ENCODE peak calls at places on chromosomes 16 and 17, in nine cellular contexts. One of them, this sample, is unnamed.

GRCh38 chr16:81696136-81696958 is 82.7 kb upstream of the PLCG2 start:
- ATAC-seq in activated CD4-positive, CD25-positive, alpha-beta regulatory T cell treated with anti-CD3 and anti-CD28 coated beads, Interleukin-2, amount 50 U/mL, for 24 hours: no peak
- ATAC-seq in left cardiac atrium: peak; percentile 67
- ATAC-seq in stimulated activated memory B cell treated with anti-CD40 and anti-IgM and Interleukin-4, amounts not matched to agents 10 μg/mL and 1 μg/mL and 100 μg/mL, for 72 hours: no peak
- ATAC-seq in lower lobe of right lung: no peak
- ATAC-seq in left colon: no peak
- ATAC-seq in activated T-helper 17 cell treated with anti-CD3 and anti-CD28 coated beads, Interleukin-2, amount 50 U/mL, for 72 hours: peak; percentile 50
- ATAC-seq in right cardiac atrium: no peak
- ATAC-seq in PC-3: no peak
- ATAC-seq in this sample: peak; percentile 23

GRCh38 chr16:85003723-85004586 is 7.4 kb downstream of the ZDHHC7 start:
- ATAC-seq in activated CD4-positive, CD25-positive, alpha-beta regulatory T cell treated with anti-CD3 and anti-CD28 coated beads, Interleukin-2, amount 50 U/mL, for 24 hours: no peak
- ATAC-seq in left cardiac atrium: peak; percentile 23
- ATAC-seq in stimulated activated memory B cell treated with anti-CD40 and anti-IgM and Interleukin-4, amounts not matched to agents 10 μg/mL and 1 μg/mL and 100 μg/mL, for 72 hours: no peak
- ATAC-seq in lower lobe of right lung: peak; percentile 5
- ATAC-seq in left colon: peak; percentile 24
- ATAC-seq in activated T-helper 17 cell treated with anti-CD3 and anti-CD28 coated beads, Interleukin-2, amount 50 U/mL, for 72 hours: no peak
- ATAC-seq in right cardiac atrium: peak; percentile 23
- ATAC-seq in PC-3: no peak
- ATAC-seq in this sample: no peak

GRCh38 chr17:31416503-31416923 is 25.0 kb downstream of the RAB11FIP4 start:
- ATAC-seq in activated CD4-positive, CD25-positive, alpha-beta regulatory T cell treated with anti-CD3 and anti-CD28 coated beads, Interleukin-2, amount 50 U/mL, for 24 hours: no peak
- ATAC-seq in left cardiac atrium: peak; percentile 65
- ATAC-seq in stimulated activated memory B cell treated with anti-CD40 and anti-IgM and Interleukin-4, amounts not matched to agents 10 μg/mL and 1 μg/mL and 100 μg/mL, for 72 hours: no peak
- ATAC-seq in lower lobe of right lung: peak; percentile 17
- ATAC-seq in left colon: no peak
- ATAC-seq in activated T-helper 17 cell treated with anti-CD3 and anti-CD28 coated beads, Interleukin-2, amount 50 U/mL, for 72 hours: no peak
- ATAC-seq in right cardiac atrium: peak; percentile 83
- ATAC-seq in PC-3: no peak
- ATAC-seq in this sample: no peak

GRCh38 chr16:89491974-89492687 is 1.8 kb upstream of the ANKRD11 start:
- ATAC-seq in activated CD4-positive, CD25-positive, alpha-beta regulatory T cell treated with anti-CD3 and anti-CD28 coated beads, Interleukin-2, amount 50 U/mL, for 24 hours: no peak
- ATAC-seq in left cardiac atrium: no peak
- ATAC-seq in stimulated activated memory B cell treated with anti-CD40 and anti-IgM and Interleukin-4, amounts not matched to agents 10 μg/mL and 1 μg/mL and 100 μg/mL, for 72 hours: no peak
- ATAC-seq in lower lobe of right lung: no peak
- ATAC-seq in left colon: no peak
- ATAC-seq in activated T-helper 17 cell treated with anti-CD3 and anti-CD28 coated beads, Interleukin-2, amount 50 U/mL, for 72 hours: no peak
- ATAC-seq in right cardiac atrium: no peak
- ATAC-seq in PC-3: no peak
- ATAC-seq in this sample: no peak

GRCh38 chr16:28326881-28327610 is 34.7 kb downstream of the SBK1 start:
- ATAC-seq in activated CD4-positive, CD25-positive, alpha-beta regulatory T cell treated with anti-CD3 and anti-CD28 coated beads, Interleukin-2, amount 50 U/mL, for 24 hours: peak; percentile 63
- ATAC-seq in left cardiac atrium: peak; percentile 72
- ATAC-seq in stimulated activated memory B cell treated with anti-CD40 and anti-IgM and Interleukin-4, amounts not matched to agents 10 μg/mL and 1 μg/mL and 100 μg/mL, for 72 hours: peak; percentile 85
- ATAC-seq in lower lobe of right lung: peak; percentile 74
- ATAC-seq in left colon: peak; percentile 71
- ATAC-seq in activated T-helper 17 cell treated with anti-CD3 and anti-CD28 coated beads, Interleukin-2, amount 50 U/mL, for 72 hours: peak; percentile 84
- ATAC-seq in right cardiac atrium: peak; percentile 76
- ATAC-seq in PC-3: no peak
- ATAC-seq in this sample: peak; percentile 44

GRCh38 chr16:23302045-23302956 is at the start of gene SCNN1B:
- ATAC-seq in activated CD4-positive, CD25-positive, alpha-beta regulatory T cell treated with anti-CD3 and anti-CD28 coated beads, Interleukin-2, amount 50 U/mL, for 24 hours: no peak
- ATAC-seq in left cardiac atrium: no peak
- ATAC-seq in stimulated activated memory B cell treated with anti-CD40 and anti-IgM and Interleukin-4, amounts not matched to agents 10 μg/mL and 1 μg/mL and 100 μg/mL, for 72 hours: peak; percentile 35
- ATAC-seq in lower lobe of right lung: peak; percentile 87
- ATAC-seq in left colon: peak; percentile 92
- ATAC-seq in activated T-helper 17 cell treated with anti-CD3 and anti-CD28 coated beads, Interleukin-2, amount 50 U/mL, for 72 hours: no peak
- ATAC-seq in right cardiac atrium: peak; percentile 18
- ATAC-seq in PC-3: peak; percentile 59
- ATAC-seq in this sample: peak; percentile 82

GRCh38 chr17:69500911-69501429 is 86.5 kb downstream of the MAP2K6 start:
- ATAC-seq in activated CD4-positive, CD25-positive, alpha-beta regulatory T cell treated with anti-CD3 and anti-CD28 coated beads, Interleukin-2, amount 50 U/mL, for 24 hours: no peak
- ATAC-seq in left cardiac atrium: peak; percentile 44
- ATAC-seq in stimulated activated memory B cell treated with anti-CD40 and anti-IgM and Interleukin-4, amounts not matched to agents 10 μg/mL and 1 μg/mL and 100 μg/mL, for 72 hours: no peak
- ATAC-seq in lower lobe of right lung: no peak
- ATAC-seq in left colon: peak; percentile 71
- ATAC-seq in activated T-helper 17 cell treated with anti-CD3 and anti-CD28 coated beads, Interleukin-2, amount 50 U/mL, for 72 hours: no peak
- ATAC-seq in right cardiac atrium: peak; percentile 17
- ATAC-seq in PC-3: no peak
- ATAC-seq in this sample: no peak

GRCh38 chr17:17841620-17842025 is 4.8 kb upstream of the SREBF1 start:
- ATAC-seq in activated CD4-positive, CD25-positive, alpha-beta regulatory T cell treated with anti-CD3 and anti-CD28 coated beads, Interleukin-2, amount 50 U/mL, for 24 hours: no peak
- ATAC-seq in left cardiac atrium: peak; percentile 25
- ATAC-seq in stimulated activated memory B cell treated with anti-CD40 and anti-IgM and Interleukin-4, amounts not matched to agents 10 μg/mL and 1 μg/mL and 100 μg/mL, for 72 hours: no peak
- ATAC-seq in lower lobe of right lung: peak; percentile 69
- ATAC-seq in left colon: no peak
- ATAC-seq in activated T-helper 17 cell treated with anti-CD3 and anti-CD28 coated beads, Interleukin-2, amount 50 U/mL, for 72 hours: no peak
- ATAC-seq in right cardiac atrium: peak; percentile 15
- ATAC-seq in PC-3: no peak
- ATAC-seq in this sample: no peak

GRCh38 chr17:70323269-70323668 is 153.9 kb downstream of the KCNJ2 start:
- ATAC-seq in activated CD4-positive, CD25-positive, alpha-beta regulatory T cell treated with anti-CD3 and anti-CD28 coated beads, Interleukin-2, amount 50 U/mL, for 24 hours: no peak
- ATAC-seq in left cardiac atrium: no peak
- ATAC-seq in stimulated activated memory B cell treated with anti-CD40 and anti-IgM and Interleukin-4, amounts not matched to agents 10 μg/mL and 1 μg/mL and 100 μg/mL, for 72 hours: no peak
- ATAC-seq in lower lobe of right lung: peak; percentile 70
- ATAC-seq in left colon: no peak
- ATAC-seq in activated T-helper 17 cell treated with anti-CD3 and anti-CD28 coated beads, Interleukin-2, amount 50 U/mL, for 72 hours: no peak
- ATAC-seq in right cardiac atrium: no peak
- ATAC-seq in PC-3: no peak
- ATAC-seq in this sample: no peak

GRCh38 chr17:77440571-77440981 is 299.8 kb downstream of the SEC14L1 start:
- ATAC-seq in activated CD4-positive, CD25-positive, alpha-beta regulatory T cell treated with anti-CD3 and anti-CD28 coated beads, Interleukin-2, amount 50 U/mL, for 24 hours: no peak
- ATAC-seq in left cardiac atrium: no peak
- ATAC-seq in stimulated activated memory B cell treated with anti-CD40 and anti-IgM and Interleukin-4, amounts not matched to agents 10 μg/mL and 1 μg/mL and 100 μg/mL, for 72 hours: peak; percentile 9
- ATAC-seq in lower lobe of right lung: no peak
- ATAC-seq in left colon: no peak
- ATAC-seq in activated T-helper 17 cell treated with anti-CD3 and anti-CD28 coated beads, Interleukin-2, amount 50 U/mL, for 72 hours: peak; percentile 2
- ATAC-seq in right cardiac atrium: no peak
- ATAC-seq in PC-3: no peak
- ATAC-seq in this sample: no peak

GRCh38 chr16:77599793-77600415 is 122.4 kb upstream of the NUDT7 start:
- ATAC-seq in activated CD4-positive, CD25-positive, alpha-beta regulatory T cell treated with anti-CD3 and anti-CD28 coated beads, Interleukin-2, amount 50 U/mL, for 24 hours: no peak
- ATAC-seq in left cardiac atrium: no peak
- ATAC-seq in stimulated activated memory B cell treated with anti-CD40 and anti-IgM and Interleukin-4, amounts not matched to agents 10 μg/mL and 1 μg/mL and 100 μg/mL, for 72 hours: peak; percentile 51
- ATAC-seq in lower lobe of right lung: peak; percentile 51
- ATAC-seq in left colon: no peak
- ATAC-seq in activated T-helper 17 cell treated with anti-CD3 and anti-CD28 coated beads, Interleukin-2, amount 50 U/mL, for 72 hours: no peak
- ATAC-seq in right cardiac atrium: no peak
- ATAC-seq in PC-3: no peak
- ATAC-seq in this sample: peak; percentile 43

GRCh38 chr16:80938035-80938927 is 68.4 kb downstream of the CMC2 start:
- ATAC-seq in activated CD4-positive, CD25-positive, alpha-beta regulatory T cell treated with anti-CD3 and anti-CD28 coated beads, Interleukin-2, amount 50 U/mL, for 24 hours: no peak
- ATAC-seq in left cardiac atrium: peak; percentile 94
- ATAC-seq in stimulated activated memory B cell treated with anti-CD40 and anti-IgM and Interleukin-4, amounts not matched to agents 10 μg/mL and 1 μg/mL and 100 μg/mL, for 72 hours: no peak
- ATAC-seq in lower lobe of right lung: peak; percentile 15
- ATAC-seq in left colon: no peak
- ATAC-seq in activated T-helper 17 cell treated with anti-CD3 and anti-CD28 coated beads, Interleukin-2, amount 50 U/mL, for 72 hours: no peak
- ATAC-seq in right cardiac atrium: peak; percentile 95
- ATAC-seq in PC-3: peak; percentile 40
- ATAC-seq in this sample: peak; percentile 92

GRCh38 chr16:20798364-20798763 is 7.9 kb downstream of the ERI2 start:
- ATAC-seq in activated CD4-positive, CD25-positive, alpha-beta regulatory T cell treated with anti-CD3 and anti-CD28 coated beads, Interleukin-2, amount 50 U/mL, for 24 hours: no peak
- ATAC-seq in left cardiac atrium: no peak
- ATAC-seq in stimulated activated memory B cell treated with anti-CD40 and anti-IgM and Interleukin-4, amounts not matched to agents 10 μg/mL and 1 μg/mL and 100 μg/mL, for 72 hours: no peak
- ATAC-seq in lower lobe of right lung: no peak
- ATAC-seq in left colon: no peak
- ATAC-seq in activated T-helper 17 cell treated with anti-CD3 and anti-CD28 coated beads, Interleukin-2, amount 50 U/mL, for 72 hours: no peak
- ATAC-seq in right cardiac atrium: no peak
- ATAC-seq in PC-3: peak; percentile 67
- ATAC-seq in this sample: no peak

GRCh38 chr17:61150686-61151299 is 248.8 kb upstream of the TBX2 start:
- ATAC-seq in activated CD4-positive, CD25-positive, alpha-beta regulatory T cell treated with anti-CD3 and anti-CD28 coated beads, Interleukin-2, amount 50 U/mL, for 24 hours: no peak
- ATAC-seq in left cardiac atrium: no peak
- ATAC-seq in stimulated activated memory B cell treated with anti-CD40 and anti-IgM and Interleukin-4, amounts not matched to agents 10 μg/mL and 1 μg/mL and 100 μg/mL, for 72 hours: no peak
- ATAC-seq in lower lobe of right lung: no peak
- ATAC-seq in left colon: no peak
- ATAC-seq in activated T-helper 17 cell treated with anti-CD3 and anti-CD28 coated beads, Interleukin-2, amount 50 U/mL, for 72 hours: no peak
- ATAC-seq in right cardiac atrium: no peak
- ATAC-seq in PC-3: no peak
- ATAC-seq in this sample: no peak

GRCh38 chr16:89193021-89193575 is 7.2 kb downstream of the SLC22A31 start:
- ATAC-seq in activated CD4-positive, CD25-positive, alpha-beta regulatory T cell treated with anti-CD3 and anti-CD28 coated beads, Interleukin-2, amount 50 U/mL, for 24 hours: peak; percentile 15
- ATAC-seq in left cardiac atrium: peak; percentile 75
- ATAC-seq in stimulated activated memory B cell treated with anti-CD40 and anti-IgM and Interleukin-4, amounts not matched to agents 10 μg/mL and 1 μg/mL and 100 μg/mL, for 72 hours: no peak
- ATAC-seq in lower lobe of right lung: peak; percentile 80
- ATAC-seq in left colon: peak; percentile 62
- ATAC-seq in activated T-helper 17 cell treated with anti-CD3 and anti-CD28 coated beads, Interleukin-2, amount 50 U/mL, for 72 hours: peak; percentile 55
- ATAC-seq in right cardiac atrium: peak; percentile 65
- ATAC-seq in PC-3: peak; percentile 75
- ATAC-seq in this sample: peak; percentile 20

GRCh38 chr17:27407916-27408846 is 48.1 kb upstream of the KSR1 start:
- ATAC-seq in activated CD4-positive, CD25-positive, alpha-beta regulatory T cell treated with anti-CD3 and anti-CD28 coated beads, Interleukin-2, amount 50 U/mL, for 24 hours: no peak
- ATAC-seq in left cardiac atrium: peak; percentile 82
- ATAC-seq in stimulated activated memory B cell treated with anti-CD40 and anti-IgM and Interleukin-4, amounts not matched to agents 10 μg/mL and 1 μg/mL and 100 μg/mL, for 72 hours: no peak
- ATAC-seq in lower lobe of right lung: no peak
- ATAC-seq in left colon: no peak
- ATAC-seq in activated T-helper 17 cell treated with anti-CD3 and anti-CD28 coated beads, Interleukin-2, amount 50 U/mL, for 72 hours: no peak
- ATAC-seq in right cardiac atrium: peak; percentile 55
- ATAC-seq in PC-3: no peak
- ATAC-seq in this sample: peak; percentile 18

GRCh38 chr16:65728172-65728571 is 606.3 kb upstream of the CDH11 start:
- ATAC-seq in activated CD4-positive, CD25-positive, alpha-beta regulatory T cell treated with anti-CD3 and anti-CD28 coated beads, Interleukin-2, amount 50 U/mL, for 24 hours: no peak
- ATAC-seq in left cardiac atrium: peak; percentile 10
- ATAC-seq in stimulated activated memory B cell treated with anti-CD40 and anti-IgM and Interleukin-4, amounts not matched to agents 10 μg/mL and 1 μg/mL and 100 μg/mL, for 72 hours: no peak
- ATAC-seq in lower lobe of right lung: no peak
- ATAC-seq in left colon: no peak
- ATAC-seq in activated T-helper 17 cell treated with anti-CD3 and anti-CD28 coated beads, Interleukin-2, amount 50 U/mL, for 72 hours: no peak
- ATAC-seq in right cardiac atrium: peak; percentile 88
- ATAC-seq in PC-3: no peak
- ATAC-seq in this sample: peak; percentile 76

GRCh38 chr17:63639125-63639524 is 16.9 kb downstream of the MAP3K3 start:
- ATAC-seq in activated CD4-positive, CD25-positive, alpha-beta regulatory T cell treated with anti-CD3 and anti-CD28 coated beads, Interleukin-2, amount 50 U/mL, for 24 hours: no peak
- ATAC-seq in left cardiac atrium: no peak
- ATAC-seq in stimulated activated memory B cell treated with anti-CD40 and anti-IgM and Interleukin-4, amounts not matched to agents 10 μg/mL and 1 μg/mL and 100 μg/mL, for 72 hours: no peak
- ATAC-seq in lower lobe of right lung: no peak
- ATAC-seq in left colon: no peak
- ATAC-seq in activated T-helper 17 cell treated with anti-CD3 and anti-CD28 coated beads, Interleukin-2, amount 50 U/mL, for 72 hours: peak; percentile 26
- ATAC-seq in right cardiac atrium: no peak
- ATAC-seq in PC-3: no peak
- ATAC-seq in this sample: no peak

GRCh38 chr16:3945751-3946603 is 65.5 kb upstream of the CREBBP start:
- ATAC-seq in activated CD4-positive, CD25-positive, alpha-beta regulatory T cell treated with anti-CD3 and anti-CD28 coated beads, Interleukin-2, amount 50 U/mL, for 24 hours: no peak
- ATAC-seq in left cardiac atrium: peak; percentile 9
- ATAC-seq in stimulated activated memory B cell treated with anti-CD40 and anti-IgM and Interleukin-4, amounts not matched to agents 10 μg/mL and 1 μg/mL and 100 μg/mL, for 72 hours: no peak
- ATAC-seq in lower lobe of right lung: peak; percentile 81
- ATAC-seq in left colon: no peak
- ATAC-seq in activated T-helper 17 cell treated with anti-CD3 and anti-CD28 coated beads, Interleukin-2, amount 50 U/mL, for 72 hours: no peak
- ATAC-seq in right cardiac atrium: no peak
- ATAC-seq in PC-3: peak; percentile 66
- ATAC-seq in this sample: peak; percentile 47

GRCh38 chr16:17403859-17404545 is 66.8 kb downstream of the XYLT1 start:
- ATAC-seq in activated CD4-positive, CD25-positive, alpha-beta regulatory T cell treated with anti-CD3 and anti-CD28 coated beads, Interleukin-2, amount 50 U/mL, for 24 hours: no peak
- ATAC-seq in left cardiac atrium: no peak
- ATAC-seq in stimulated activated memory B cell treated with anti-CD40 and anti-IgM and Interleukin-4, amounts not matched to agents 10 μg/mL and 1 μg/mL and 100 μg/mL, for 72 hours: no peak
- ATAC-seq in lower lobe of right lung: no peak
- ATAC-seq in left colon: no peak
- ATAC-seq in activated T-helper 17 cell treated with anti-CD3 and anti-CD28 coated beads, Interleukin-2, amount 50 U/mL, for 72 hours: no peak
- ATAC-seq in right cardiac atrium: no peak
- ATAC-seq in PC-3: no peak
- ATAC-seq in this sample: no peak

GRCh38 chr17:74199306-74200092 is 4.0 kb upstream of the RPL38 start:
- ATAC-seq in activated CD4-positive, CD25-positive, alpha-beta regulatory T cell treated with anti-CD3 and anti-CD28 coated beads, Interleukin-2, amount 50 U/mL, for 24 hours: no peak
- ATAC-seq in left cardiac atrium: peak; percentile 45
- ATAC-seq in stimulated activated memory B cell treated with anti-CD40 and anti-IgM and Interleukin-4, amounts not matched to agents 10 μg/mL and 1 μg/mL and 100 μg/mL, for 72 hours: no peak
- ATAC-seq in lower lobe of right lung: peak; percentile 61
- ATAC-seq in left colon: peak; percentile 50
- ATAC-seq in activated T-helper 17 cell treated with anti-CD3 and anti-CD28 coated beads, Interleukin-2, amount 50 U/mL, for 72 hours: peak; percentile 57
- ATAC-seq in right cardiac atrium: peak; percentile 47
- ATAC-seq in PC-3: peak; percentile 69
- ATAC-seq in this sample: peak; percentile 53

GRCh38 chr17:57650548-57650947 is 94.6 kb downstream of the CCDC182 start:
- ATAC-seq in activated CD4-positive, CD25-positive, alpha-beta regulatory T cell treated with anti-CD3 and anti-CD28 coated beads, Interleukin-2, amount 50 U/mL, for 24 hours: no peak
- ATAC-seq in left cardiac atrium: no peak
- ATAC-seq in stimulated activated memory B cell treated with anti-CD40 and anti-IgM and Interleukin-4, amounts not matched to agents 10 μg/mL and 1 μg/mL and 100 μg/mL, for 72 hours: no peak
- ATAC-seq in lower lobe of right lung: no peak
- ATAC-seq in left colon: no peak
- ATAC-seq in activated T-helper 17 cell treated with anti-CD3 and anti-CD28 coated beads, Interleukin-2, amount 50 U/mL, for 72 hours: no peak
- ATAC-seq in right cardiac atrium: no peak
- ATAC-seq in PC-3: no peak
- ATAC-seq in this sample: no peak

GRCh38 chr17:16814439-16814838 is 124.4 kb downstream of the CCDC144A start:
- ATAC-seq in activated CD4-positive, CD25-positive, alpha-beta regulatory T cell treated with anti-CD3 and anti-CD28 coated beads, Interleukin-2, amount 50 U/mL, for 24 hours: no peak
- ATAC-seq in left cardiac atrium: no peak
- ATAC-seq in stimulated activated memory B cell treated with anti-CD40 and anti-IgM and Interleukin-4, amounts not matched to agents 10 μg/mL and 1 μg/mL and 100 μg/mL, for 72 hours: no peak
- ATAC-seq in lower lobe of right lung: no peak
- ATAC-seq in left colon: no peak
- ATAC-seq in activated T-helper 17 cell treated with anti-CD3 and anti-CD28 coated beads, Interleukin-2, amount 50 U/mL, for 72 hours: no peak
- ATAC-seq in right cardiac atrium: peak; percentile 32
- ATAC-seq in PC-3: no peak
- ATAC-seq in this sample: no peak

GRCh38 chr17:42457107-42457787 is 1.4 kb upstream of the ATP6V0A1 start:
- ATAC-seq in activated CD4-positive, CD25-positive, alpha-beta regulatory T cell treated with anti-CD3 and anti-CD28 coated beads, Interleukin-2, amount 50 U/mL, for 24 hours: no peak
- ATAC-seq in left cardiac atrium: no peak
- ATAC-seq in stimulated activated memory B cell treated with anti-CD40 and anti-IgM and Interleukin-4, amounts not matched to agents 10 μg/mL and 1 μg/mL and 100 μg/mL, for 72 hours: peak; percentile 59
- ATAC-seq in lower lobe of right lung: no peak
- ATAC-seq in left colon: no peak
- ATAC-seq in activated T-helper 17 cell treated with anti-CD3 and anti-CD28 coated beads, Interleukin-2, amount 50 U/mL, for 72 hours: no peak
- ATAC-seq in right cardiac atrium: no peak
- ATAC-seq in PC-3: no peak
- ATAC-seq in this sample: no peak

This sample was measured in esophagus mucosa.